ENCODE peak calls at places on chromosomes 11 and 22, in eight cellular contexts. E, P, D, Y, S, R, L and I are unnamed samples.

GRCh38 chr11:21710791-21711190 is 482.1 kb upstream of the ANO5 start:
- DNase-seq in E (no peak), P (no peak), D (no peak), Y (no peak), S (no peak), R (no peak), L (no peak), I (no peak)

GRCh38 chr11:5452712-5453111 is 3.6 kb downstream of the OR51I2 start:
- DNase-seq in E (no peak), P (no peak), D (no peak), Y (no peak), S (no peak), R (no peak), L (no peak), I (no peak)

GRCh38 chr11:20259506-20259905 is 99.2 kb upstream of the DBX1 start:
- DNase-seq in E (no peak), P (no peak), D (no peak), Y (no peak), S (no peak), R (no peak), L (peak), I (no peak)

GRCh38 chr11:107999759-108000455 is 8.8 kb upstream of the CUL5 start:
- DNase-seq in E (no peak), P (peak), D (peak), Y (no peak), S (no peak), R (no peak), L (peak), I (no peak)

GRCh38 chr11:122505304-122506006 is 150.1 kb upstream of the UBASH3B start:
- DNase-seq in E (no peak), P (peak), D (peak), Y (no peak), S (peak), R (peak), L (peak), I (peak)

GRCh38 chr11:26095340-26095739 is 236.6 kb upstream of the ANO3 start:
- DNase-seq in E (no peak), P (no peak), D (no peak), Y (no peak), S (no peak), R (no peak), L (no peak), I (no peak)

GRCh38 chr11:67300756-67301312 is 2.5 kb upstream of the SSH3 start:
- DNase-seq in E (no peak), P (no peak), D (no peak), Y (no peak), S (no peak), R (no peak), L (no peak), I (peak)

GRCh38 chr11:64148200-64148916 is 17.6 kb downstream of the MACROD1 start:
- DNase-seq in E (no peak), P (peak), D (peak), Y (peak), S (peak), R (peak), L (peak), I (peak)

GRCh38 chr11:48109046-48109666 is 107.5 kb upstream of the OR4B1 start:
- DNase-seq in E (no peak), P (no peak), D (no peak), Y (no peak), S (no peak), R (no peak), L (peak), I (no peak)

GRCh38 chr11:27004103-27004502 is 10.2 kb downstream of the FIBIN start:
- DNase-seq in E (no peak), P (no peak), D (no peak), Y (no peak), S (no peak), R (no peak), L (no peak), I (no peak)

GRCh38 chr11:105469931-105470330 is 139.9 kb upstream of the GRIA4 start:
- DNase-seq in E (no peak), P (no peak), D (no peak), Y (no peak), S (no peak), R (no peak), L (no peak), I (no peak)

GRCh38 chr22:50074056-50074455 is 11.2 kb downstream of the MLC1 start:
- DNase-seq in E (no peak), P (no peak), D (no peak), Y (no peak), S (no peak), R (no peak), L (no peak), I (peak)

GRCh38 chr22:26239561-26239960 is 70.3 kb downstream of the SEZ6L start:
- DNase-seq in E (no peak), P (no peak), D (no peak), Y (no peak), S (no peak), R (no peak), L (no peak), I (no peak)

GRCh38 chr11:92443109-92443508 is 218.5 kb downstream of the FAT3 start:
- DNase-seq in E (no peak), P (no peak), D (no peak), Y (no peak), S (no peak), R (no peak), L (peak), I (no peak)

GRCh38 chr11:121328213-121328966 is 35.8 kb downstream of the SC5D start:
- DNase-seq in E (no peak), P (no peak), D (no peak), Y (no peak), S (no peak), R (no peak), L (no peak), I (no peak)

GRCh38 chr11:117259417-117259816 is 26.9 kb downstream of the RNF214 start:
- DNase-seq in E (no peak), P (no peak), D (no peak), Y (no peak), S (no peak), R (no peak), L (peak), I (no peak)

GRCh38 chr22:42399315-42400271 is 32.6 kb downstream of the NFAM1 start:
- DNase-seq in E (no peak), P (no peak), D (no peak), Y (no peak), S (no peak), R (no peak), L (peak), I (peak)

GRCh38 chr11:108498816-108499408 is 728 bp upstream of the POGLUT3 start:
- DNase-seq in E (no peak), P (no peak), D (no peak), Y (no peak), S (no peak), R (no peak), L (no peak), I (no peak)

GRCh38 chr11:34363363-34364084 is 5.7 kb upstream of the ABTB2 start:
- DNase-seq in E (no peak), P (no peak), D (no peak), Y (no peak), S (no peak), R (no peak), L (no peak), I (no peak)